ENCODE peak calls at places on chromosomes 6 and 20, in four cellular contexts. One of them, this sample, is unnamed.

GRCh38 chr6:35330541-35331119 is 11.7 kb upstream of the PPARD start:
- DNase-seq in IMR-90: no peak
- DNase-seq in GM12878: no peak
- DNase-seq in K562: no peak
- DNase-seq in this sample: no peak

GRCh38 chr20:18548465-18548864 is 18.8 kb upstream of the SMIM26 start:
- DNase-seq in IMR-90: no peak
- DNase-seq in GM12878: no peak
- DNase-seq in K562: no peak
- DNase-seq in this sample: no peak

GRCh38 chr6:44154067-44154466 is 4.6 kb upstream of the CAPN11 start:
- DNase-seq in IMR-90: no peak
- DNase-seq in GM12878: no peak
- DNase-seq in K562: no peak
- DNase-seq in this sample: no peak

GRCh38 chr6:40798069-40798770 is 211.1 kb upstream of the LRFN2 start:
- DNase-seq in IMR-90: no peak
- DNase-seq in GM12878: no peak
- DNase-seq in K562: no peak
- DNase-seq in this sample: no peak

GRCh38 chr6:160139420-160139851 is 17.8 kb downstream of the SLC22A1 start:
- DNase-seq in IMR-90: peak; percentile 92
- DNase-seq in GM12878: no peak
- DNase-seq in K562: no peak
- DNase-seq in this sample: no peak

GRCh38 chr6:99002826-99003225 is 55.1 kb upstream of the FBXL4 start:
- DNase-seq in IMR-90: no peak
- DNase-seq in GM12878: no peak
- DNase-seq in K562: no peak
- DNase-seq in this sample: peak; percentile 7

GRCh38 chr20:15065794-15066193 is 728.4 kb upstream of the FLRT3 start:
- DNase-seq in IMR-90: no peak
- DNase-seq in GM12878: no peak
- DNase-seq in K562: no peak
- DNase-seq in this sample: no peak

GRCh38 chr20:57594092-57594911 is 25.9 kb downstream of the ZBP1 start:
- DNase-seq in IMR-90: peak; percentile 8
- DNase-seq in GM12878: no peak
- DNase-seq in K562: peak; percentile 82
- DNase-seq in this sample: peak; percentile 12

GRCh38 chr6:26476893-26477292 is 19.1 kb downstream of the BTN2A1 start:
- DNase-seq in IMR-90: no peak
- DNase-seq in GM12878: no peak
- DNase-seq in K562: no peak
- DNase-seq in this sample: no peak

GRCh38 chr6:83270971-83271714 is 78.0 kb downstream of the RWDD2A start:
- DNase-seq in IMR-90: peak; percentile 97
- DNase-seq in GM12878: no peak
- DNase-seq in K562: no peak
- DNase-seq in this sample: peak; percentile 80

GRCh38 chr20:4329232-4329631 is 313.9 kb upstream of the RNF24 start:
- DNase-seq in IMR-90: no peak
- DNase-seq in GM12878: no peak
- DNase-seq in K562: no peak
- DNase-seq in this sample: no peak

GRCh38 chr20:32538526-32538918 is 46.6 kb downstream of the NOL4L start:
- DNase-seq in IMR-90: no peak
- DNase-seq in GM12878: no peak
- DNase-seq in K562: no peak
- DNase-seq in this sample: no peak

GRCh38 chr6:52189974-52190373 is 3.8 kb downstream of the IL17A start:
- DNase-seq in IMR-90: no peak
- DNase-seq in GM12878: no peak
- DNase-seq in K562: no peak
- DNase-seq in this sample: no peak

GRCh38 chr6:52187098-52187497 is 923 bp downstream of the IL17A start:
- DNase-seq in IMR-90: no peak
- DNase-seq in GM12878: no peak
- DNase-seq in K562: no peak
- DNase-seq in this sample: no peak

GRCh38 chr6:52186480-52186879 is 305 bp downstream of the IL17A start:
- DNase-seq in IMR-90: no peak
- DNase-seq in GM12878: no peak
- DNase-seq in K562: no peak
- DNase-seq in this sample: no peak

GRCh38 chr6:52183131-52183530 is 3.0 kb upstream of the IL17A start:
- DNase-seq in IMR-90: no peak
- DNase-seq in GM12878: no peak
- DNase-seq in K562: no peak
- DNase-seq in this sample: no peak

GRCh38 chr6:52186075-52186474 is at the start of gene IL17A:
- DNase-seq in IMR-90: no peak
- DNase-seq in GM12878: no peak
- DNase-seq in K562: no peak
- DNase-seq in this sample: no peak
- TF ChIP-seq FOS in IMR-90: no peak
- TF ChIP-seq FOS in GM12878: no peak
- TF ChIP-seq FOS in K562: no peak
- TF ChIP-seq FOS in this sample: no peak

DNA sequence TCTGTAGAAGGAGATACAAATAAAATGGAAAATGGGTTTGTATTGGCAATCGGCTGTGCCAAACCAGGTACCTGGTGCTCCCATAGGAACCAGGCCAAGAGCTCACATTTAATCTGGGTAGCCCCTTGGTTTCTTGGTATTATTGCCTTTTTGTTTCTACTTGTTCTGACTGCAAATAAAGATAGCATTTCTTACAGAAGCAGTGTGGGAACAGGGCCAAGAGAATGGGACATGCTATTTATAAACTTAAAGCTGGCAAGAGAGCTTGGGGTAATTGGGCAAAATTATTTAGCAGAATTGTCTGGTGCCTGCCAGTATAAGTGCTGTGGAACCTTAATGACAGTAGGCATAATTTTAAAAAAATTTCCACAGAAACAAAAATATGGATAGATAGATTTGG is 113.5 kb upstream of the GLP1R start:
- DNase-seq in IMR-90: no peak
- DNase-seq in GM12878: no peak
- DNase-seq in K562: no peak
- DNase-seq in this sample: no peak
- TF ChIP-seq FOS in IMR-90: no peak
- TF ChIP-seq FOS in GM12878: no peak
- TF ChIP-seq FOS in K562: no peak
- TF ChIP-seq FOS in this sample: no peak

GRCh38 chr20:34337544-34337943 is 25.5 kb upstream of the ITCH start:
- DNase-seq in IMR-90: no peak
- DNase-seq in GM12878: no peak
- DNase-seq in K562: peak; percentile 2
- DNase-seq in this sample: no peak
- TF ChIP-seq FOS in IMR-90: no peak
- TF ChIP-seq FOS in GM12878: no peak
- TF ChIP-seq FOS in K562: no peak
- TF ChIP-seq FOS in this sample: no peak

DNA sequence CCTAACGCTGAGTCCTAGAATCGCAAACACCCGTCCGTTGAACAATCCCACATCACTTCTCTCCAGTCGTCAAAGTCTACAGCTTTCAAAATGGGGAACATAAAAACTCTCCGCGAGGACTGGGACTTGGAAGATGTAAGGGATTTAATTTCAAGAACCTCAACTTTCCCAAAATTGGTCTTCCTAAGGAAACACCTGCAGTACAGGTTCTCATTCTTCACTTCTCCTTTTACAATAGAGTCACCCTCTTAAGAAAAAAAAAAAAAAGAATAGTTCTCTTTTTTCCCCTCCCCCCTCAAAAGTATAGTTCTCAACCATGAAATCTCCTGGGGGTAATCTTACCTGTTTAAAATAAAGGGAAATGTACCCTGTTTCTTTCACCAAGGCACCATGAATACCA is 6.6 kb upstream of the ZBTB22 start:
- DNase-seq in IMR-90: no peak
- DNase-seq in GM12878: no peak
- DNase-seq in K562: no peak
- DNase-seq in this sample: no peak
- TF ChIP-seq FOS in IMR-90: no peak
- TF ChIP-seq FOS in GM12878: no peak
- TF ChIP-seq FOS in K562: no peak
- TF ChIP-seq FOS in this sample: no peak

GRCh38 chr6:158377866-158378265 is 65.6 kb downstream of the TULP4 start:
- DNase-seq in IMR-90: peak; percentile 77
- DNase-seq in GM12878: no peak
- DNase-seq in K562: no peak
- DNase-seq in this sample: no peak
- TF ChIP-seq FOS in IMR-90: no peak
- TF ChIP-seq FOS in GM12878: no peak
- TF ChIP-seq FOS in K562: no peak
- TF ChIP-seq FOS in this sample: no peak

DNA sequence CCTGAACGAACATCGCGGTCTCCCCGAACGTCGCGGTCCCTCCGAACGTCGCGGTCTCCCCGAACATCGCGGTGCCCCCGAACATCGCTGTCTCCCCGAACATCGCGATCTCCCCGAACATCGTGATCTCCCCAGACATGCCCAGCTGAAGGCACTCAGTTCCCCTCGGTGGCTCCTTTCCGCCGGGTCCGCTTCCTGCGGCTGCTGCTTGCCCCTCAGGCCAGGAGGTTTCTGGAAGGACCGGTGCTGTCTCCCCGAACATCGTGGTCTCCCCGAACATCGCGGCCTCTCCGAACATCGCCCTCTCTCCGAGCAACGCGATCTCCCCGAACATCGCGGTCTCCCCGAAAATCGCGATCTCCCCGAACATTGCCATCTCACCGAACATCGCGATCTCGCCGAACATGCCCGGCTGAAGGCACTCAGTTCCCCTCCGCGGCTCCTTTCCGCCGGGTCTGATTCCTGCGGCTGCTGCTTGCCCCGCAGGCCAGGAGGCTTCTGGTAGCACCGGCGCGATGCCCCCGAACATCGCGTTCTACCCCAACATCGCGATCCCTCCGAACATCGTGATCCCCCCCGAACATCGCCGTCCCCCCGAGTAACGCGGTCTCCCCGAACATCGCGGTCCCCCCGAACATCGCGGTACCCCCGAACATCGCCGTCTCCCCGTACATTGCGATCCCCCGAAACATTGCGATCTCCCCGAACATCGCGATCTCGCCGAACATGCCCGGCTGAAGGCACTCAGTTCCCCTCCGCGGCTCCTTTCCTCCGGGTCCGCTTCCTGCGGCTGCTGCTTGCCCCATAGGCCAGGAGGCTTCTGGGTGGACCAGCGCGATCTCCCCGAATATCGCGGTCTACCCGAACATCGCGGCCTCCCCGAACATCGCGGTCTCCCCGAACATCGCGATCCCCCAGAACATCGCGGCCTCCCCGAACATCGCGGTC is 774 bp downstream of the ULBP1 start:
- DNase-seq in IMR-90: peak; percentile 16
- DNase-seq in GM12878: no peak
- DNase-seq in K562: no peak
- DNase-seq in this sample: peak; percentile 28
- TF ChIP-seq FOS in IMR-90: no peak
- TF ChIP-seq FOS in GM12878: no peak
- TF ChIP-seq FOS in K562: no peak
- TF ChIP-seq FOS in this sample: no peak

DNA sequence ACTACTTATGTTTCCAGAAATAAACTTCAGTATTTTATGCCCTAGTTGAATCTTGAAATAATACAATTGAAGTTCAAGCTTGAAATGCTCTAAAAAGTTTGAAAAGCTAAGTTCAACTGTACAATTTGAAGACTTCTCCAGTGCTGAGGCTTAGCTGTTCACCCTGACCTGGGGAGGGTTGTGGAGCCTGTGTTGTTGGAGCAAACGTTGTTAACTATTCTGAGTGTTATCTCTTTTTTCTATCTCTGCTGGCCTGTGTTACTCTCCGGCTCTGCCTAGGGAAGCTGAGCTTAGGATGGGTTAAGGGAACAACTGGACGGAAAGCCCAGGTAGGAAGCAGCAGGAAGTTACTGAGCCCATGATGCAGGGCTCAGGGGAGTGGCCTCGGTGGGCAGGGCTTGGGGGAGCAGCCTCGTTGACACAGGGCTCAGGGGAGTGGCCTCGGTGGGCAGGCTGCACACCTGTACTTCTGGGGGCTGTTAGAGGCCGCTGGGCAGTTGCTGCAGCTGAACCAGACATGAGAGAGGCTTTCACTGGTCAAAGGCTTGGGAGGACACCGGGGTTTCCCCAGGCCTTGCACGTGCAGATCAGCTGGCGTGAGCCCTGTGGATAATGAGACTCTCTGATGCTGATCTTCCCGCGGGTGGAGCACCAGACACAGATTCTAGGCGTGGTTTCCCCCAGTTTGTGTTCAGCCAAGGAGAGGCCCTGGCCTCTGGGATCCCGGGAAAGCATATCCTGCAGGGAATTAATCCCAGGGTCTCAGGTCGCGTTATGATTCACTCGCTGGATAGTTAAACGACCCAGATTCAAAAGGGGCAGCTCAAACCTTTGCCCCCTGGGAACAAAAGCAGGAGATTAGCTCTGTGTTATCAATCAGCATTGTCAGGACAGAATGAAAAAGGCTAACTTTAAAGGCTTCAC is 58.9 kb downstream of the ERMARD start:
- DNase-seq in IMR-90: no peak
- DNase-seq in GM12878: no peak
- DNase-seq in K562: no peak
- DNase-seq in this sample: no peak
- TF ChIP-seq FOS in IMR-90: no peak
- TF ChIP-seq FOS in GM12878: no peak
- TF ChIP-seq FOS in K562: no peak
- TF ChIP-seq FOS in this sample: no peak